ENCODE peak calls at places on chromosome 20, in five cellular contexts. D is AG09309, O is astrocyte of the spinal cord, M is cardiac muscle cell, Q is IMR-90. Z is an unnamed sample.

GRCh38 chr20:19683822-19684221 is 74.2 kb upstream of the RIN2 start:
- DNase-seq in Q (no peak), D (no peak), M (no peak), O (no peak), Z (no peak)

GRCh38 chr20:4045082-4045481 is 29.7 kb upstream of the RNF24 start:
- DNase-seq in Q (no peak), O (no peak), D (no peak), M (no peak), Z (no peak)

GRCh38 chr20:5524886-5525285 is 208.1 kb upstream of the PROKR2 start:
- DNase-seq in O (no peak), Q (no peak), M (no peak), D (no peak), Z (no peak)

GRCh38 chr20:31853481-31853880 is 8.1 kb upstream of the FOXS1 start:
- DNase-seq in M (no peak), D (no peak), O (no peak), Q (no peak), Z (no peak)

GRCh38 chr20:14062786-14063185 is 67.5 kb downstream of the MACROD2 start:
- DNase-seq in M (no peak), D (no peak), Q (no peak), O (peak; percentile 68), Z (no peak)

GRCh38 chr20:18011482-18011881 is 42.7 kb downstream of the MGME1 start:
- DNase-seq in D (no peak), O (no peak), M (no peak), Q (no peak), Z (no peak)

GRCh38 chr20:48758206-48758820 is 69.5 kb downstream of the PREX1 start:
- DNase-seq in D (no peak), Q (no peak), M (no peak), O (no peak), Z (no peak)

GRCh38 chr20:58651823-58652605 is 931 bp downstream of the STX16 start:
- DNase-seq in D (no peak), M (peak; percentile 58), Q (peak; percentile 73), O (peak; percentile 92), Z (no peak)

GRCh38 chr20:37295595-37295994 is 6.1 kb downstream of the MANBAL start:
- DNase-seq in M (no peak), O (no peak), Q (no peak), D (no peak), Z (no peak)

GRCh38 chr20:40279390-40279789 is 409.6 kb downstream of the MAFB start:
- DNase-seq in O (peak; percentile 88), Q (peak; percentile 45), M (no peak), D (peak; percentile 63), Z (peak; percentile 92)

GRCh38 chr20:62040381-62040922 is 25.2 kb downstream of the TAF4 start:
- DNase-seq in Q (no peak), D (no peak), O (no peak), M (no peak), Z (no peak)

GRCh38 chr20:3864518-3864917 is 17.9 kb downstream of the MAVS start:
- DNase-seq in Q (no peak), D (no peak), O (no peak), M (no peak), Z (no peak)

DNA sequence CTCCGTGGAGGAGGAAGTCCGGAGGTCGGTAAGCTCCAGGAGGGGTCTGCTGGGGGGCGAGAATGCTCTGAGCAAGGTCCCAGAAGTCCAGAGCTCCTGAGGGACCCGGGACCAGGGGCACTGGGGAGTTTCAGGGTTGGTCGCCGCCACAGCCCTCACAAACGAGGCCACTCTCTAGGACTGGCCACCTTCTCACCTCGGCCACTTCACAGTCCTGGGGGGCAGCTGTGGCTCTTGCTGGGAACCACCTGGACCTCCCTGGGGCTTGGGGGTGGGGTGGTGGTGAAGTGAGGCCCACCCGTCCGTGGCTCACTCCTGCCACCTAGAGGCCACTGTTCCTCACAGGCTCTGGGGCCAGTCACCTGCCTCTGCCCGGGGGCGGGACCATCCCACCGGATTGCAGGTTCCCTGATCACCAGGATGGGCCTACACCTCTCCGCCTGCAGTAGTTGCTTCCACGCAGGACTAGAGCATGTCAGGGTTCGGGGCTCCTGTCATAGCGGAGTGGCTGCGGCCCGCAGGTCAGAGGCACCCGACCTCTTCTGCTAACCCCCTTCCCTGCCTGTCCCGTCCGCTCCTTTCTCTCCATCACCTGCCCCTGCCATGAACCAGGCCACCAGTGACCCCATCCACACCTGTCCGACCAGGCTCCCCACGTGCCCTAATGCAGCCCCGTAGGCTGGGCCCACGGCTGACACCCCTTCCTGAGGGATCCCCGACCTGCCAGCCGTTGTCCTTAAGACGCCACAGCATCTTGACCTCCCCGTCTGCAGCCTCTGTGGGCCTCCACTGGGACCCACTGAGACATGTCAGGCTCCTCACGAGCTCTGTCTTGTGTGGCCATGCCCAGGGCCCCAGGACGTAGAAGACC is 5.1 kb upstream of the TCEA2 start:
- DNase-seq in O (peak; percentile 35), Q (peak; percentile 40), M (peak; percentile 82), D (no peak), Z (no peak)
- H3K4me3 ChIP-seq in O (no peak overlapping the region), Q (no peak overlapping the region), M (no peak overlapping the region), D (no peak overlapping the region), Z (no peak overlapping the region)

DNA sequence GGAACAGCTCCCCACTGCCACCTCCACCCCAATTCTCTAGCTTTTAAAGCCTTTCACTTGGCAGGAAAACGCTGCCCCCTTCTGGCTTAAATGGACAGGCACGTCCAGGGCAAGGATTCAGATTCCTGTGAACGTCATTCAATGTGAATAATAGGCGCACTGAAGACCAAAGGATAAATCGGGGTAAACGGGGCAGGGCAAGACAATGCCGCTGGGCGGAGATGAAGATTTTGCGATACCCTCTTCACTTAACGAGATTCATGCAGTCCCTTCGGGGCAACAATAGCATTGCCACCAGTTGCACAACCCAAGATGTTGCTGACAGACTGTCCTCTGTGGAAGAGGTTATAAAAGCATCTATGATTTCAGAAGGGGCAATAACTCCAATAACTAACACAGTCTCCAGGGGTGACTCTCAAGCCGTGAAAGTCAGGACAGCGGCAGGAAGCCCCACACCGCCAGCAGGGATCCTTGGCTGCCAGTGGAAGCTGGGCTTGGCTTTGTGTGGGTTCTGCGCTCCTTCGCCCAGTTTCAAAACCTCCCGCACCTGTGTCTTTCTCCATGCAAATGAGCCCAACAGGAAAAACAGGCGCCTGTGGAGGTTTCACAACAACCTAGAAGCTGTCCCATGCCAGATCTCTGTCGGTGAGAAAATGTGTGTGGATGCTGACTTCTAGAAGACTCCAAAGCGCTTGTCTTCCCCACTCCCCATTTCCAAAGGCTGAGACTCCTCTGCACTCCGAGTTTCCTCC is 291.8 kb downstream of the BMP7 start:
- DNase-seq in M (peak; percentile 72), Q (peak; percentile 37), D (peak; percentile 28), O (peak; percentile 66), Z (peak; percentile 30)
- TF ChIP-seq CTCF in M (peak; percentile 77), Q (peak; percentile 61), D (peak; percentile 85), O (peak; percentile 85), Z (peak; percentile 83)

DNA sequence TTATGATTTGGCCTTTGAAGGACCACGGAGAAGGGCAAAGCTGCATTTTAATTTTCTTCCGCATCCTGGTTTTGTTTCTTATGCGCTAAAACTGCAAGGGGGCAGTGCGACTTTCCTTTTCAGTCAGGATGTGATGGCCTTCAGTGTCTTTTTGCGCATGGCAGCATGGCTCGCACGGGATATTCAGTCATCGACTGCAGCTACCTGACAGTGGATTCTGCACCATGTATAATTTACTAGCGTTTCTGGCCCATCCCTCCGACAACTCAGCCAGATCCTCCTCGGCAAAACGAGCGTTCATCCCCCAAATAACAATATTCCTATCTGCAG is 2.2 kb downstream of the LAMP5 start:
- DNase-seq in Q (no peak), D (no peak), M (no peak), O (no peak), Z (no peak)
- H3K4me3 ChIP-seq in Q (no peak overlapping the region), D (no peak overlapping the region), M (peak overlapping the region; percentile 27), O (no peak overlapping the region), Z (peak overlapping the region; percentile 1)

DNA sequence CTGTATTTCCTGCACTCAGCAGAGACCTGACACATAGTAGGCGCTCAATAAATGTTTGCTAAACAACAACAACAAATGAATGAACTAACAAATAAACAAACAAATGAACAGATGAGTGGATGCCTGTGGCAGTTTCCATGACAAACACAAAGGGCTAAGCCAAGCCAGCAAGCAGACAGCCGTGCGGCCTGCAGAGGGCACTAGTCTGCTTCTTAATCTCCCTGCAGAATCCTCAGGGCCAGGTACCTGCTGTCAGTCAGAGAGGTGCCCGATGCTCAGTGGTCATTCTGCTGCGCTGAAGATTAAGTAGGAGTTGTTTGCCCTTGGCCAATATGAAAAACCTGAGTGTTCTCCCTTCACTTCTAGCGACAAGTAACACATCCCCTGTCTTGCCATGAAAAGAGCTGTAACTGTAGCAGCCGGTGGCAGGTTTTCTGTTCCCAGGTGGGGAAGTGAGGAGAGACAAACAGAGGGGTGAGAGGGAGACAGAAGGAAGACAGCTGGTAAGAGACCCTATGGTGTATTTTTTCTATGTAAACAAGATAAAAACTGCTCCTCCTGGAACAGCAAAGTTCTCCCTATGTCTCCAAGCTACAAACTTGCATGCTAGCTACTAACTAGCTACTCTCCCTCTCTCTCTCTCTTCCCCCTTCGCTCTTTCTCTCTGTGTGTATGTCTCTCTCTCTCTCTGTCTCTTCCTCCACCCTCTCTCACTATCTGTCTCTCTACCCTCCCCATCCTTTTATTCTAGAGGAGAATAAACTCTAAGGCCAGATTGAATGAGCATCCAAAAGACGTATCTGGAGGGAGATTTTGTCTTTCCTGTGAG is at the start of gene MC3R:
- DNase-seq in M (peak; percentile 2), D (peak; percentile 14), Q (peak; percentile 30), O (peak; percentile 3), Z (no peak)
- TF ChIP-seq CTCF in M (peak; percentile 64), D (peak; percentile 80), Q (peak; percentile 52), O (peak; percentile 60), Z (peak; percentile 57)

DNA sequence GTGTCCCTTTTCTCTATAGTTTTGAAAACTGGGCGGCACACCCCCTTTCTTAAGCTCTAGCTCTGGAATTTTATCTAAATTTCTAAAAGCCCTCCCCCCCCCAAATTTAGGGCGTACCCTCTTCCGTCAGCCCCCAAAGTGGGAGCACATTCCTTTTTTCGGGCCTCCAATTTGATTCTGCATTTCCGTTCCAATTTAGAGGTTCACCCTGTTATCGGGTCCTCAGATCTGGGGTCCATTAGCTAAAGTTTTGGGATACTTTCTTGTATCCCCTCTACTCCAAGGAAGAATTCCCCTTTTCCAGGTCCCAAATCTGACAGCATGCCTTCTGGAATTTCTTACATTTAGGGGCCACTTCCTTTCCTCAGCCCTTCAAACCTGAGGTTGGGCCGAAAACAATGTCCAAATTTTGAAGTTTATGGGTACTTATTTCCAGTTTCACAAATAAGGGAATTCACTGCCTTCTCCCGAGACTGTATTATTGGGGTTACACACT is 796 bp downstream of the PHF20 start:
- DNase-seq in D (no peak), O (no peak), M (no peak), Q (no peak), Z (no peak)
- H3K4me3 ChIP-seq in D (peak overlapping the region; percentile 69), O (peak overlapping the region; percentile 90), M (peak overlapping the region; percentile 83), Q (peak overlapping the region; percentile 94), Z (peak overlapping the region; percentile 80)

GRCh38 chr20:15763344-15763743 is 809.9 kb downstream of the KIF16B start:
- DNase-seq in D (no peak), M (no peak), O (peak; percentile 43), Q (peak; percentile 3), Z (no peak)
- TF ChIP-seq CTCF in D (no peak), M (no peak), O (no peak), Q (no peak), Z (no peak)

GRCh38 chr20:47352332-47353223 is 3.9 kb downstream of the ZMYND8 start:
- DNase-seq in O (peak; percentile 74), M (no peak), Q (no peak), D (no peak), Z (no peak)
- H3K4me3 ChIP-seq in O (peak overlapping the region; percentile 41), M (no peak overlapping the region), Q (no peak overlapping the region), D (no peak overlapping the region), Z (peak overlapping the region; percentile 53)

Z was measured in HFF-Myc.